ENCODE peak calls at places on chromosomes 11 and 22, in five cellular contexts. One of them, this sample, is unnamed.

GRCh38 chr11:60972182-60973030 is 926 bp downstream of the CD6 start:
- DNase-seq in endothelial cell: no peak
- DNase-seq in SK-N-DZ: no peak
- DNase-seq in germinal center: no peak
- DNase-seq in mammary epithelial cell: no peak
- DNase-seq in this sample: no peak

GRCh38 chr11:12120031-12121008 is 9.9 kb downstream of the MICAL2 start:
- DNase-seq in endothelial cell: no peak
- DNase-seq in SK-N-DZ: no peak
- DNase-seq in germinal center: no peak
- DNase-seq in mammary epithelial cell: no peak
- DNase-seq in this sample: no peak

GRCh38 chr22:17106785-17107546 is 14.2 kb downstream of the TMEM121B start:
- DNase-seq in endothelial cell: no peak
- DNase-seq in SK-N-DZ: no peak
- DNase-seq in germinal center: no peak
- DNase-seq in mammary epithelial cell: no peak
- DNase-seq in this sample: peak

GRCh38 chr11:19777342-19778102 is 64.9 kb downstream of the NAV2 start:
- DNase-seq in endothelial cell: no peak
- DNase-seq in SK-N-DZ: no peak
- DNase-seq in germinal center: peak
- DNase-seq in mammary epithelial cell: peak
- DNase-seq in this sample: no peak

GRCh38 chr11:21421930-21422329 is 752.5 kb downstream of the NELL1 start:
- DNase-seq in endothelial cell: no peak
- DNase-seq in SK-N-DZ: no peak
- DNase-seq in germinal center: no peak
- DNase-seq in mammary epithelial cell: no peak
- DNase-seq in this sample: no peak

GRCh38 chr22:50529416-50530279 is at the start of gene TYMP:
- DNase-seq in endothelial cell: no peak
- DNase-seq in SK-N-DZ: no peak
- DNase-seq in germinal center: peak
- DNase-seq in mammary epithelial cell: no peak
- DNase-seq in this sample: no peak

GRCh38 chr11:33692013-33692504 is 8.6 kb downstream of the C11orf91 start:
- DNase-seq in endothelial cell: no peak
- DNase-seq in SK-N-DZ: no peak
- DNase-seq in germinal center: no peak
- DNase-seq in mammary epithelial cell: peak
- DNase-seq in this sample: no peak

GRCh38 chr11:120098503-120099054 is 39.3 kb downstream of the TRIM29 start:
- DNase-seq in endothelial cell: no peak
- DNase-seq in SK-N-DZ: peak
- DNase-seq in germinal center: no peak
- DNase-seq in mammary epithelial cell: no peak
- DNase-seq in this sample: no peak

GRCh38 chr11:120335596-120335927 is 651 bp upstream of the ARHGEF12 start:
- DNase-seq in endothelial cell: no peak
- DNase-seq in SK-N-DZ: peak
- DNase-seq in germinal center: peak
- DNase-seq in mammary epithelial cell: no peak
- DNase-seq in this sample: no peak

GRCh38 chr11:35487532-35488078 is 37.8 kb downstream of the PAMR1 start:
- DNase-seq in endothelial cell: peak
- DNase-seq in SK-N-DZ: peak
- DNase-seq in germinal center: no peak
- DNase-seq in mammary epithelial cell: no peak
- DNase-seq in this sample: no peak

GRCh38 chr11:40118780-40119179 is 1340.7 kb downstream of the LRRC4C start:
- DNase-seq in endothelial cell: no peak
- DNase-seq in SK-N-DZ: no peak
- DNase-seq in germinal center: no peak
- DNase-seq in mammary epithelial cell: no peak
- DNase-seq in this sample: no peak

GRCh38 chr11:73810637-73811036 is 23.0 kb downstream of the MRPL48 start:
- DNase-seq in endothelial cell: no peak
- DNase-seq in SK-N-DZ: no peak
- DNase-seq in germinal center: no peak
- DNase-seq in mammary epithelial cell: no peak
- DNase-seq in this sample: no peak

GRCh38 chr11:67082071-67082791 is 25.6 kb downstream of the RHOD start:
- DNase-seq in endothelial cell: no peak
- DNase-seq in SK-N-DZ: no peak
- DNase-seq in germinal center: no peak
- DNase-seq in mammary epithelial cell: no peak
- DNase-seq in this sample: no peak

GRCh38 chr22:50532353-50532700 is 2.5 kb upstream of the TYMP start:
- DNase-seq in endothelial cell: no peak
- DNase-seq in SK-N-DZ: no peak
- DNase-seq in germinal center: no peak
- DNase-seq in mammary epithelial cell: no peak
- DNase-seq in this sample: no peak

GRCh38 chr11:85307381-85307780 is 319.8 kb downstream of the DLG2 start:
- DNase-seq in endothelial cell: no peak
- DNase-seq in SK-N-DZ: no peak
- DNase-seq in germinal center: no peak
- DNase-seq in mammary epithelial cell: no peak
- DNase-seq in this sample: no peak

GRCh38 chr11:72723508-72723907 is 28.7 kb downstream of the ARAP1 start:
- DNase-seq in endothelial cell: no peak
- DNase-seq in SK-N-DZ: no peak
- DNase-seq in germinal center: no peak
- DNase-seq in mammary epithelial cell: no peak
- DNase-seq in this sample: no peak

GRCh38 chr11:133947298-133947905 is 9.4 kb downstream of the IGSF9B start:
- DNase-seq in endothelial cell: peak
- DNase-seq in SK-N-DZ: peak
- DNase-seq in germinal center: peak
- DNase-seq in mammary epithelial cell: peak
- DNase-seq in this sample: peak

GRCh38 chr11:82927264-82927880 is 25.8 kb downstream of the DDIAS start:
- DNase-seq in endothelial cell: no peak
- DNase-seq in SK-N-DZ: peak
- DNase-seq in germinal center: peak
- DNase-seq in mammary epithelial cell: peak
- DNase-seq in this sample: peak

GRCh38 chr11:85718126-85718943 is 32.3 kb upstream of the CCDC89 start:
- DNase-seq in endothelial cell: no peak
- DNase-seq in SK-N-DZ: no peak
- DNase-seq in germinal center: no peak
- DNase-seq in mammary epithelial cell: no peak
- DNase-seq in this sample: no peak

GRCh38 chr11:33552756-33553155 is 147.9 kb downstream of the C11orf91 start:
- DNase-seq in endothelial cell: no peak
- DNase-seq in SK-N-DZ: no peak
- DNase-seq in germinal center: no peak
- DNase-seq in mammary epithelial cell: peak
- DNase-seq in this sample: no peak

GRCh38 chr11:119318240-119319135 is 1.6 kb upstream of the MCAM start:
- DNase-seq in endothelial cell: no peak
- DNase-seq in SK-N-DZ: peak
- DNase-seq in germinal center: peak
- DNase-seq in mammary epithelial cell: peak
- DNase-seq in this sample: no peak

GRCh38 chr11:130219148-130219547 is 59.6 kb downstream of the ST14 start:
- DNase-seq in endothelial cell: no peak
- DNase-seq in SK-N-DZ: no peak
- DNase-seq in germinal center: no peak
- DNase-seq in mammary epithelial cell: no peak
- DNase-seq in this sample: no peak

GRCh38 chr22:19807161-19807913 is 46.8 kb downstream of the TBX1 start:
- DNase-seq in endothelial cell: no peak
- DNase-seq in SK-N-DZ: no peak
- DNase-seq in germinal center: no peak
- DNase-seq in mammary epithelial cell: no peak
- DNase-seq in this sample: no peak

GRCh38 chr11:9379046-9379445 is 5.4 kb upstream of the IPO7 start:
- DNase-seq in endothelial cell: no peak
- DNase-seq in SK-N-DZ: peak
- DNase-seq in germinal center: no peak
- DNase-seq in mammary epithelial cell: no peak
- DNase-seq in this sample: no peak

GRCh38 chr11:74466916-74467885 is at the start of gene KCNE3:
- DNase-seq in endothelial cell: peak
- DNase-seq in SK-N-DZ: no peak
- DNase-seq in germinal center: no peak
- DNase-seq in mammary epithelial cell: no peak
- DNase-seq in this sample: no peak

GRCh38 chr11:57399221-57399620 is 8.8 kb upstream of the PRG2 start:
- DNase-seq in endothelial cell: no peak
- DNase-seq in SK-N-DZ: no peak
- DNase-seq in germinal center: no peak
- DNase-seq in mammary epithelial cell: peak
- DNase-seq in this sample: no peak

GRCh38 chr11:57711414-57712255 is at the start of gene MED19:
- DNase-seq in endothelial cell: peak
- DNase-seq in SK-N-DZ: peak
- DNase-seq in germinal center: peak
- DNase-seq in mammary epithelial cell: peak
- DNase-seq in this sample: peak

GRCh38 chr11:92707173-92707619 is 262.3 kb upstream of the MTNR1B start:
- DNase-seq in endothelial cell: no peak
- DNase-seq in SK-N-DZ: no peak
- DNase-seq in germinal center: no peak
- DNase-seq in mammary epithelial cell: peak
- DNase-seq in this sample: no peak

GRCh38 chr11:36139767-36140166 is 149.5 kb downstream of the COMMD9 start:
- DNase-seq in endothelial cell: no peak
- DNase-seq in SK-N-DZ: no peak
- DNase-seq in germinal center: no peak
- DNase-seq in mammary epithelial cell: no peak
- DNase-seq in this sample: no peak

GRCh38 chr11:61061081-61061826 is 41.0 kb upstream of the CD5 start:
- DNase-seq in endothelial cell: no peak
- DNase-seq in SK-N-DZ: no peak
- DNase-seq in germinal center: peak
- DNase-seq in mammary epithelial cell: peak
- DNase-seq in this sample: no peak

GRCh38 chr11:23473782-23474181 is 613.5 kb upstream of the CCDC179 start:
- DNase-seq in endothelial cell: no peak
- DNase-seq in SK-N-DZ: no peak
- DNase-seq in germinal center: no peak
- DNase-seq in mammary epithelial cell: no peak
- DNase-seq in this sample: no peak